ENCODE peak calls at places on chromosomes 5 and 9, in four cellular contexts. C is NCI-H2029 treated with DMSO at 0.1 percent for 48 hours; A is stimulated activated CD4-positive, alpha-beta T cell treated with anti-CD3 and anti-CD28 coated beads, Interleukin-12 subunit alpha, Interleukin-12 subunit beta, amount 100 ng/mL, for 4 hours; M is NCI-H2081 treated with DMSO at 0.1 percent for 48 hours. Y is an unnamed sample.
A peak's percentile ranks its signal among the peaks of the same experiment; 100 is the strongest.

GRCh38 chr5:149646564-149646963 is 65.3 kb downstream of the ARHGEF37 start:
- DNase-seq in C (no peak), A (no peak), M (no peak), Y (no peak)

GRCh38 chr9:136267261-136268111 is 21.9 kb upstream of the QSOX2 start:
- DNase-seq in C (peak; percentile 31), A (peak; percentile 82), M (peak; percentile 2), Y (peak; percentile 58)

GRCh38 chr9:17191095-17191494 is 56.3 kb downstream of the CNTLN start:
- DNase-seq in C (no peak), A (no peak), M (no peak), Y (no peak)

GRCh38 chr9:118009585-118009984 is 305.4 kb downstream of the TLR4 start:
- DNase-seq in C (no peak), A (no peak), M (no peak), Y (peak; percentile 9)

GRCh38 chr5:76960004-76960625 is 7.3 kb downstream of the CRHBP start:
- DNase-seq in C (no peak), A (no peak), M (no peak), Y (no peak)

GRCh38 chr5:72537166-72537565 is 30.0 kb upstream of the ZNF366 start:
- DNase-seq in C (no peak), A (no peak), M (no peak), Y (no peak)

GRCh38 chr9:134830126-134830525 is 50.5 kb upstream of the FCN2 start:
- DNase-seq in C (no peak), A (no peak), M (no peak), Y (no peak)

GRCh38 chr5:23977996-23978395 is 470.6 kb downstream of the PRDM9 start:
- DNase-seq in C (no peak), A (no peak), M (no peak), Y (peak; percentile 54)

GRCh38 chr5:111830333-111830732 is 73.3 kb upstream of the NREP start:
- DNase-seq in C (peak; percentile 5), A (no peak), M (no peak), Y (no peak)

GRCh38 chr5:100904259-100904822 is 1.3 kb upstream of the ST8SIA4 start:
- DNase-seq in C (no peak), A (peak; percentile 25), M (no peak), Y (no peak)

GRCh38 chr5:38681966-38682365 is 125.5 kb upstream of the LIFR start:
- DNase-seq in C (no peak), A (no peak), M (no peak), Y (no peak)

GRCh38 chr9:106482733-106483132 is 380.2 kb upstream of the ZNF462 start:
- DNase-seq in C (no peak), A (no peak), M (no peak), Y (no peak)

GRCh38 chr5:168291281-168291960 is at the start of gene WWC1:
- DNase-seq in C (peak; percentile 93), A (peak; percentile 38), M (peak; percentile 57), Y (no peak)

GRCh38 chr9:114968710-114969109 is 38.3 kb upstream of the TNFSF8 start:
- DNase-seq in C (no peak), A (no peak), M (no peak), Y (no peak)

GRCh38 chr5:119420173-119420572 is 32.1 kb upstream of the HSD17B4 start:
- DNase-seq in C (no peak), A (no peak), M (no peak), Y (no peak)

GRCh38 chr5:113059232-113059805 is 82.7 kb downstream of the DCP2 start:
- DNase-seq in C (no peak), A (no peak), M (no peak), Y (no peak)

GRCh38 chr9:93902780-93903655 is 52.1 kb downstream of the BARX1 start:
- DNase-seq in C (no peak), A (no peak), M (no peak), Y (no peak)

GRCh38 chr5:67465556-67466206 is 269.1 kb upstream of the CD180 start:
- DNase-seq in C (no peak), A (no peak), M (no peak), Y (no peak)

GRCh38 chr5:435961-436640 is 6.9 kb upstream of the EXOC3 start:
- DNase-seq in C (no peak), A (no peak), M (no peak), Y (no peak)

GRCh38 chr5:113179156-113179555 is 202.6 kb downstream of the DCP2 start:
- DNase-seq in C (no peak), A (no peak), M (no peak), Y (no peak)

GRCh38 chr5:24505291-24505690 is 139.5 kb downstream of the CDH10 start:
- DNase-seq in C (no peak), A (no peak), M (no peak), Y (no peak)

GRCh38 chr9:38451162-38451561 is 26.9 kb upstream of the IGFBPL1 start:
- DNase-seq in C (no peak), A (no peak), M (no peak), Y (no peak)

GRCh38 chr5:165881259-165881658 is 2375.8 kb downstream of the MAT2B start:
- DNase-seq in C (no peak), A (no peak), M (no peak), Y (peak; percentile 1)

GRCh38 chr5:131491749-131492148 is 143.3 kb downstream of the RAPGEF6 start:
- DNase-seq in C (no peak), A (no peak), M (no peak), Y (no peak)

GRCh38 chr5:64108674-64109073 is 57.0 kb upstream of the RNF180 start:
- DNase-seq in C (no peak), A (no peak), M (no peak), Y (no peak)

GRCh38 chr9:21690561-21690960 is 111.9 kb upstream of the MTAP start:
- DNase-seq in C (no peak), A (no peak), M (no peak), Y (no peak)